ENCODE peak calls at places on chromosome 10, in five cellular contexts. N is mucosa of descending colon, A is tibial artery, O is BJ, B is upper lobe of right lung. R is an unnamed sample.

GRCh38 chr10:125692246-125692931 is 9.4 kb upstream of the TEX36 start:
- DNase-seq in N (no peak), B (no peak), A (no peak), O (peak), R (no peak)

GRCh38 chr10:61998937-61999336 is 97.4 kb downstream of the ARID5B start:
- DNase-seq in N (no peak), B (no peak), A (no peak), O (no peak), R (no peak)

GRCh38 chr10:102919237-102919959 is 1.3 kb downstream of the CNNM2 start:
- DNase-seq in B (peak), N (peak), A (peak), O (no peak), R (peak)

GRCh38 chr10:21427804-21428481 is 97.5 kb downstream of the SKIDA1 start:
- DNase-seq in B (no peak), A (no peak), N (no peak), O (no peak), R (peak)

GRCh38 chr10:110774069-110775021 is 97.4 kb upstream of the PDCD4 start:
- DNase-seq in N (no peak), B (no peak), A (no peak), O (peak), R (peak)

GRCh38 chr10:68194290-68194689 is 37.6 kb downstream of the ATOH7 start:
- DNase-seq in N (no peak), O (no peak), B (no peak), A (no peak), R (no peak)

GRCh38 chr10:29784175-29784773 is 149.5 kb upstream of the SVIL start:
- DNase-seq in O (peak), B (no peak), A (peak), N (no peak), R (peak)

GRCh38 chr10:109861051-109861450 is 62.3 kb downstream of the XPNPEP1 start:
- DNase-seq in O (no peak), N (no peak), A (no peak), B (no peak), R (no peak)

GRCh38 chr10:32253300-32253699 is 93.7 kb downstream of the EPC1 start:
- DNase-seq in B (no peak), N (peak), O (no peak), A (no peak), R (no peak)

GRCh38 chr10:101856626-101857025 is 13.0 kb upstream of the KCNIP2 start:
- DNase-seq in A (no peak), N (no peak), B (no peak), O (no peak), R (peak)

GRCh38 chr10:96093948-96094347 is 36.1 kb upstream of the ZNF518A start:
- DNase-seq in B (no peak), O (no peak), N (no peak), A (no peak), R (no peak)

GRCh38 chr10:127243490-127244272 is 47.3 kb upstream of the INSYN2A start:
- DNase-seq in N (peak), B (no peak), O (no peak), A (no peak), R (peak)

GRCh38 chr10:49600781-49601400 is 9.2 kb upstream of the SLC18A3 start:
- DNase-seq in O (no peak), B (peak), N (no peak), A (no peak), R (peak)

GRCh38 chr10:26696786-26697162 is 727 bp upstream of the PDSS1 start:
- DNase-seq in N (no peak), B (no peak), A (no peak), O (no peak), R (peak)

GRCh38 chr10:100986952-100987684 is at the start of the genes MRPL43 and TWNK:
- DNase-seq in O (no peak), N (peak), B (peak), A (peak), R (peak)

GRCh38 chr10:6128591-6129383 is 40.0 kb downstream of the RBM17 start:
- DNase-seq in A (peak), O (no peak), B (no peak), N (no peak), R (peak)

GRCh38 chr10:34163075-34163905 is 651.8 kb downstream of the PARD3 start:
- DNase-seq in A (no peak), N (no peak), B (no peak), O (no peak), R (no peak)

GRCh38 chr10:42939237-42939636 is 137.6 kb upstream of the RET start:
- DNase-seq in N (no peak), A (no peak), O (no peak), B (no peak), R (no peak)

GRCh38 chr10:99582255-99582770 is 37.9 kb downstream of the SLC25A28 start:
- DNase-seq in N (no peak), B (no peak), A (no peak), O (no peak), R (no peak)

GRCh38 chr10:131975003-131975402 is 6.7 kb downstream of the BNIP3 start:
- DNase-seq in A (no peak), N (no peak), O (no peak), B (no peak), R (no peak)

GRCh38 chr10:73780301-73780700 is 1.5 kb upstream of the CHCHD1 start:
- DNase-seq in B (no peak), A (no peak), N (no peak), O (no peak), R (no peak)
- H3K4me3 ChIP-seq in B (no peak), A (no peak), N (no peak), O (no peak), R (no peak)

GRCh38 chr10:13528875-13529713 is at the start of gene BEND7:
- DNase-seq in N (peak), B (peak), O (no peak), A (no peak), R (no peak)
- H3K4me3 ChIP-seq in N (peak), B (peak), O (peak), A (peak), R (peak)

DNA sequence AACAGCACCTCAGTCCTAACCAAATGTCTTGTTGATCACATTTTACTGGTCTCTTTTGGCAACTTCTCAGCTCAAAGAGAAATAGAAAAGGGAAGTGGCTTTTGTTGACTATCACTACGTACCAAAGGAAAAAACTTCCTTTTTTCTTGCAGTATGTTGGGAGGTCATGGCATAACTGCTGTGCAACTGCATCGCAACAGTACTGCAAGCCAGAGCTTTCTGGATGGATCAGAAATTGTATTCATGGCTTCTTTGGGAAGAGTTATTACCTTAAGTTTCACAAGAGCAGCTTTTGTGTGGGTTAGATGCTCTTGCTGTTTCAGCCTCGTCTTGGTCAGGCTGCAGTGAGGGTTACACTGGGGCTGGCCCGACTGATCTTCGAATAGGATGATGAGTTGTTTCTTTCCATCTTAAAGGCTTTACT is 153.3 kb downstream of the CELF2 start:
- DNase-seq in N (no peak), O (no peak), A (no peak), B (no peak), R (no peak)
- H3K4me3 ChIP-seq in N (no peak), O (no peak), A (no peak), B (peak), R (no peak)

GRCh38 chr10:17236468-17236886 is 8.4 kb downstream of the VIM start:
- DNase-seq in A (no peak), N (no peak), O (no peak), B (no peak), R (no peak)

GRCh38 chr10:17234541-17234940 is 6.5 kb downstream of the VIM start:
- DNase-seq in B (no peak), O (no peak), N (no peak), A (no peak), R (no peak)

GRCh38 chr10:17235136-17235535 is 7.1 kb downstream of the VIM start:
- DNase-seq in O (no peak), B (no peak), A (no peak), N (no peak), R (no peak)

GRCh38 chr10:17232276-17232987 is 4.4 kb downstream of the VIM start:
- DNase-seq in O (no peak), A (no peak), N (no peak), B (no peak), R (peak)

GRCh38 chr10:17233534-17233933 is 5.5 kb downstream of the VIM start:
- DNase-seq in N (peak), B (no peak), A (peak), O (no peak), R (peak)
- H3K4me3 ChIP-seq in N (no peak), B (peak), A (peak), O (no peak), R (peak)

GRCh38 chr10:10872035-10872673 is 145.5 kb upstream of the CELF2 start:
- DNase-seq in N (no peak), A (peak), B (no peak), O (peak), R (peak)

GRCh38 chr10:10871312-10871711 is 146.4 kb upstream of the CELF2 start:
- DNase-seq in N (no peak), A (no peak), O (no peak), B (no peak), R (no peak)

GRCh38 chr10:10873915-10874314 is 143.8 kb upstream of the CELF2 start:
- DNase-seq in B (no peak), A (no peak), O (no peak), N (no peak), R (no peak)

GRCh38 chr10:10873289-10873688 is 144.4 kb upstream of the CELF2 start:
- DNase-seq in A (no peak), B (no peak), N (no peak), O (no peak), R (peak)

GRCh38 chr10:10872706-10873276 is 144.9 kb upstream of the CELF2 start:
- DNase-seq in B (no peak), A (no peak), O (no peak), N (no peak), R (peak)
- H3K4me3 ChIP-seq in B (no peak), A (no peak), O (no peak), N (no peak), R (no peak)

GRCh38 chr10:50991496-50992355 is 82.6 kb upstream of the PRKG1 start:
- DNase-seq in N (peak), B (peak), O (no peak), A (peak), R (peak)
- H3K4me3 ChIP-seq in N (peak), B (peak), O (peak), A (peak), R (peak)

R was measured in choroid plexus epithelial cell.